ENCODE peak calls at places on chromosome 15, in ten cellular contexts. I is AG10803; A is CD4-positive, alpha-beta T cell; T is body of pancreas; J is left ventricle myocardium inferior; B is IMR-90; Z is ovary; P is WTC11; G is sigmoid colon; N is lower leg skin. R is an unnamed sample.

GRCh38 chr15:63596666-63597032 is 538 bp upstream of the FBXL22 start:
- DNase-seq in J (no peak), G (no peak), N (no peak), T (no peak), A (no peak), I (peak), Z (no peak), B (no peak), P (no peak), R (no peak)

GRCh38 chr15:89396723-89397652 is 62.4 kb upstream of the POLG start:
- DNase-seq in G (no peak), J (no peak), P (peak), N (no peak), T (no peak), Z (no peak), B (no peak), A (no peak), I (no peak), R (no peak)

GRCh38 chr15:27842526-27842925 is 256.6 kb downstream of the OCA2 start:
- DNase-seq in N (no peak), I (peak), T (no peak), J (no peak), A (no peak), G (no peak), P (no peak), B (no peak), Z (no peak), R (no peak)

GRCh38 chr15:73065114-73065513 is 12.9 kb downstream of the NEO1 start:
- DNase-seq in P (no peak), T (no peak), A (no peak), Z (no peak), N (no peak), I (no peak), J (no peak), G (no peak), B (no peak), R (no peak)

GRCh38 chr15:58535894-58536293 is 104.1 kb downstream of the LIPC start:
- DNase-seq in P (no peak), I (no peak), J (no peak), B (no peak), T (no peak), A (no peak), N (peak), G (peak), Z (no peak), R (no peak)

GRCh38 chr15:95405447-95405846 is 925.1 kb upstream of the NR2F2 start:
- DNase-seq in N (no peak), Z (peak), J (no peak), G (no peak), P (no peak), I (peak), B (peak), T (no peak), A (no peak), R (no peak)

GRCh38 chr15:28058082-28058481 is 41.0 kb downstream of the OCA2 start:
- DNase-seq in J (no peak), T (no peak), P (no peak), G (no peak), Z (no peak), I (no peak), N (no peak), A (no peak), B (no peak), R (no peak)

GRCh38 chr15:62453356-62453755 is 288.3 kb upstream of the C2CD4B start:
- DNase-seq in P (no peak), T (no peak), A (no peak), J (no peak), Z (no peak), B (peak), G (no peak), I (peak), N (no peak), R (no peak)

GRCh38 chr15:92541197-92542190 is 114.1 kb downstream of the FAM174B start:
- DNase-seq in A (no peak), G (no peak), J (peak), P (no peak), B (no peak), Z (no peak), I (peak), N (no peak), T (no peak), R (no peak)

GRCh38 chr15:59519329-59519728 is 81.3 kb downstream of the FAM81A start:
- DNase-seq in P (no peak), A (no peak), B (no peak), G (no peak), Z (no peak), T (no peak), J (no peak), N (no peak), I (no peak), R (no peak)

GRCh38 chr15:29400701-29401100 is 131.1 kb upstream of the NSMCE3 start:
- DNase-seq in A (no peak), Z (no peak), T (no peak), G (no peak), J (no peak), P (peak), N (no peak), I (no peak), B (no peak), R (no peak)

GRCh38 chr15:65945616-65946015 is 76.3 kb downstream of the RAB11A start:
- DNase-seq in I (no peak), G (no peak), J (no peak), B (no peak), Z (no peak), A (no peak), T (no peak), P (peak), N (no peak), R (no peak)

GRCh38 chr15:59338414-59338813 is 34.3 kb downstream of the MYO1E start:
- DNase-seq in B (no peak), P (no peak), I (no peak), T (no peak), Z (no peak), G (no peak), N (no peak), A (no peak), J (no peak), R (no peak)

GRCh38 chr15:82966671-82967071 is 14.2 kb upstream of the HOMER2 start:
- DNase-seq in A (no peak), T (no peak), N (no peak), G (no peak), P (no peak), B (no peak), Z (no peak), J (no peak), I (no peak), R (no peak)

GRCh38 chr15:32657941-32658340 is 16.4 kb downstream of the SCG5 start:
- DNase-seq in B (no peak), Z (no peak), G (no peak), T (no peak), P (no peak), J (no peak), N (no peak), I (no peak), A (no peak), R (no peak)

GRCh38 chr15:28994142-28994829 is 108.5 kb downstream of the APBA2 start:
- DNase-seq in N (no peak), P (no peak), B (no peak), T (no peak), J (no peak), A (no peak), G (no peak), I (no peak), Z (no peak), R (no peak)

GRCh38 chr15:92869263-92869940 is 30.7 kb upstream of the CHD2 start:
- DNase-seq in P (no peak), N (no peak), T (no peak), A (no peak), Z (no peak), G (no peak), I (peak), B (peak), J (no peak), R (no peak)

GRCh38 chr15:74275957-74276356 is 39.8 kb downstream of the CCDC33 start:
- DNase-seq in Z (no peak), P (peak), A (no peak), J (no peak), N (no peak), I (no peak), B (no peak), T (no peak), G (no peak), R (no peak)

GRCh38 chr15:67085818-67086649 is 20.6 kb downstream of the SMAD3 start:
- DNase-seq in G (no peak), P (no peak), B (peak), A (no peak), J (no peak), N (no peak), T (peak), Z (no peak), I (peak), R (peak)

GRCh38 chr15:42344763-42345162 is 14.5 kb upstream of the CAPN3 start:
- DNase-seq in G (no peak), P (no peak), N (no peak), T (no peak), J (no peak), Z (no peak), I (peak), A (no peak), B (peak), R (no peak)

GRCh38 chr15:57485869-57486268 is 105.8 kb upstream of the MYZAP start:
- DNase-seq in Z (no peak), I (peak), N (peak), G (no peak), B (peak), P (peak), T (peak), A (no peak), J (no peak), R (no peak)

GRCh38 chr15:64355559-64356442 is at the start of gene CSNK1G1:
- DNase-seq in J (peak), I (peak), P (peak), G (peak), T (peak), A (peak), B (peak), Z (peak), N (peak), R (peak)

GRCh38 chr15:70140543-70141375 is 43.0 kb upstream of the TLE3 start:
- DNase-seq in G (no peak), A (peak), T (peak), N (no peak), B (peak), Z (peak), J (no peak), I (peak), P (peak), R (peak)

GRCh38 chr15:90212221-90213079 is 11.3 kb downstream of the SEMA4B start:
- DNase-seq in I (no peak), J (no peak), T (peak), G (no peak), B (no peak), A (no peak), N (no peak), P (no peak), Z (no peak), R (no peak)

GRCh38 chr15:50280271-50280670 is 14.7 kb upstream of the HDC start:
- DNase-seq in N (no peak), J (no peak), Z (no peak), P (no peak), G (no peak), T (no peak), B (no peak), I (no peak), A (no peak), R (no peak)

GRCh38 chr15:88719654-88720053 is 80.8 kb downstream of the ISG20 start:
- DNase-seq in P (no peak), A (no peak), B (no peak), Z (no peak), T (no peak), I (no peak), N (peak), J (no peak), G (no peak), R (no peak)

GRCh38 chr15:82393671-82394070 is 35.9 kb upstream of the GOLGA6L9 start:
- DNase-seq in B (peak), J (no peak), A (no peak), P (no peak), T (no peak), I (peak), G (no peak), Z (no peak), N (no peak), R (no peak)

GRCh38 chr15:30859091-30859874 is 44.4 kb upstream of the FAN1 start:
- DNase-seq in B (peak), T (no peak), N (no peak), A (no peak), G (no peak), P (no peak), Z (no peak), J (no peak), I (peak), R (no peak)

GRCh38 chr15:91254766-91255165 is 154.7 kb downstream of the SV2B start:
- DNase-seq in G (no peak), I (no peak), J (no peak), A (no peak), B (no peak), N (no peak), P (no peak), T (no peak), Z (no peak), R (no peak)

GRCh38 chr15:98967916-98968315 is 39.7 kb downstream of the PGPEP1L start:
- DNase-seq in G (no peak), P (no peak), T (no peak), A (no peak), Z (no peak), I (no peak), B (no peak), N (peak), J (no peak), R (no peak)

GRCh38 chr15:61182955-61183354 is 46.1 kb downstream of the RORA start:
- DNase-seq in Z (no peak), J (no peak), B (no peak), A (no peak), G (no peak), N (no peak), T (no peak), I (no peak), P (no peak), R (no peak)

GRCh38 chr15:46848704-46849103 is 868.6 kb upstream of the SEMA6D start:
- DNase-seq in A (no peak), P (no peak), J (no peak), N (no peak), G (no peak), T (no peak), Z (no peak), I (peak), B (peak), R (no peak)

GRCh38 chr15:90365414-90366055 is 13.5 kb downstream of the ZNF774 start:
- DNase-seq in J (no peak), A (no peak), G (no peak), T (no peak), Z (no peak), P (no peak), I (no peak), B (no peak), N (no peak), R (no peak)

GRCh38 chr15:84624359-84624758 is 23.6 kb downstream of the ZSCAN2 start:
- DNase-seq in G (no peak), B (no peak), Z (no peak), P (no peak), A (no peak), J (no peak), N (no peak), T (no peak), I (no peak), R (no peak)

GRCh38 chr15:78768531-78769408 is 42.5 kb downstream of the ADAMTS7 start:
- DNase-seq in J (no peak), N (no peak), I (no peak), B (no peak), P (peak), Z (peak), A (no peak), T (no peak), G (peak), R (no peak)

GRCh38 chr15:78763796-78764241 is 47.4 kb downstream of the ADAMTS7 start:
- DNase-seq in P (no peak), A (no peak), T (no peak), N (peak), G (no peak), Z (no peak), I (no peak), B (no peak), J (no peak), R (no peak)

GRCh38 chr15:78766041-78766440 is 45.2 kb downstream of the ADAMTS7 start:
- DNase-seq in A (no peak), J (no peak), Z (peak), I (no peak), P (peak), G (peak), N (peak), T (no peak), B (no peak), R (no peak)

GRCh38 chr15:78768096-78768495 is 43.2 kb downstream of the ADAMTS7 start:
- DNase-seq in I (no peak), A (no peak), G (no peak), T (no peak), N (no peak), B (no peak), P (peak), Z (peak), J (no peak), R (no peak)

DNA sequence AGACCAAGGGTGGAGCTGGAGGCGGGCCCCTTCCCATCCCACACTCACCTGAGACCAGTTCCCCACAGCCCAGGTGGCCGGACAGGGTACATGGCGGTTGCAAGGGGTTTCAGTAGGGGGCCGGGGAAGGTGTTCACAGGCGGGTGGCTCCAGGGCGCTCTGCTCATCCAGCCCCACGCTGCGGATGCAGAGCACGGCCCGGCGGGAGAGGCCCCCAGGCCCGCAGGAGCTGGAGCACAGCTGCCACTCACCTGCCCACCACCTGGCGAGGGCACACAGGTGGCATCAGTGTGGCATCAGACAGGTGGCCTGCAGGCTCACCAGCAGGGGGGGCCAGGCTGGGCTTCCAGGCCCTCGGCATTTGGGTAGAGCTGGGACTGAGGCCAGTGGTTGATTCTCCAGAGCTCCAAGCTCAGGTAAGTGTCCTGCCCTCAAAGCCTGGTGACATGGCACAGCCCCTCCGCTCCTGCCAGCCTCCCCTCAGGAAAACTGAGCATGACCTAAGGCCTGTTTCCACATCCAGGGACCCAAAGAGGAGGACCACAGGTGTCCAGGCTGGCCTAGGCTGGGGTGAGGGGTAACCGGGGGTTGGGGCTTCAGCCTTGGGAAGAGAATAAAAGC is 43.8 kb downstream of the ADAMTS7 start:
- DNase-seq in P (peak), J (no peak), G (peak), T (no peak), N (peak), A (no peak), I (no peak), Z (peak), B (no peak), R (no peak)
- TF ChIP-seq CTCF in P (no peak), J (no peak), G (no peak), T (no peak), N (no peak), A (no peak), I (no peak), Z (no peak), B (no peak), R (no peak)

GRCh38 chr15:33964665-33965040 is 3.6 kb upstream of the CHRM5 start:
- DNase-seq in P (no peak), Z (no peak), I (peak), A (no peak), T (no peak), N (no peak), G (no peak), B (peak), J (no peak), R (no peak)

GRCh38 chr15:33971811-33972210 is 3.5 kb downstream of the CHRM5 start:
- DNase-seq in Z (no peak), N (no peak), G (no peak), I (no peak), P (no peak), J (no peak), B (no peak), A (no peak), T (no peak), R (no peak)

GRCh38 chr15:33963831-33964664 is 4.2 kb upstream of the CHRM5 start:
- DNase-seq in T (no peak), G (no peak), J (no peak), Z (no peak), B (peak), P (no peak), N (no peak), I (peak), A (no peak), R (no peak)

DNA sequence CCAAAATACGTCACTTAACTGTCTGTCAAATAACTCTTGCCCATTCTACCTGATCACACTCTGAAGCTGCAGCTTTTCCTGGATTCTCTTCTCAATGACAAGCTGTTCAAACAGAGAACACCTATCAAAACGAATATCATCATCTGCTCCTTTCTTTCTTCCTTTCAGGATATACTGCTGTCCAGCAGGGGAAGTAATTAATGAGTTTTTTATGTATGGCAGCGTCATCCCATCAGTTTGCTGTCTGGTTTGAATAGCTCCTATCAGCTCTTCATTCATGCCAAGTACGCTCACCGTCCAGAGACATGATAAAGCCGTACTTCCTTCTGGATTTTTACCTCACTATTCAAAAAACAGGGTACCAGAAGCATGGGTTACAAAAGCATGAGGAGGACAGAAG is at the start of gene CHRM5:
- DNase-seq in J (no peak), P (no peak), G (no peak), I (no peak), A (no peak), Z (no peak), N (no peak), B (no peak), T (no peak), R (no peak)
- TF ChIP-seq CTCF in J (no peak), P (no peak), G (no peak), I (no peak), A (no peak), Z (no peak), N (no peak), B (no peak), T (no peak), R (no peak)

GRCh38 chr15:78682013-78682651 is 41.1 kb upstream of the CHRNB4 start:
- DNase-seq in I (no peak), G (no peak), J (no peak), N (peak), Z (no peak), T (no peak), B (no peak), P (no peak), A (no peak), R (no peak)

GRCh38 chr15:78676424-78677110 is 35.6 kb upstream of the CHRNB4 start:
- DNase-seq in Z (no peak), T (no peak), J (no peak), A (no peak), B (no peak), G (peak), N (peak), P (peak), I (no peak), R (no peak)

GRCh38 chr15:78681306-78682012 is 40.4 kb upstream of the CHRNB4 start:
- DNase-seq in T (no peak), A (no peak), P (no peak), I (no peak), G (no peak), Z (no peak), B (no peak), J (no peak), N (peak), R (no peak)

GRCh38 chr15:78680416-78681068 is 39.5 kb upstream of the CHRNB4 start:
- DNase-seq in B (no peak), G (no peak), P (no peak), A (no peak), T (no peak), N (peak), Z (no peak), J (no peak), I (no peak), R (no peak)

DNA sequence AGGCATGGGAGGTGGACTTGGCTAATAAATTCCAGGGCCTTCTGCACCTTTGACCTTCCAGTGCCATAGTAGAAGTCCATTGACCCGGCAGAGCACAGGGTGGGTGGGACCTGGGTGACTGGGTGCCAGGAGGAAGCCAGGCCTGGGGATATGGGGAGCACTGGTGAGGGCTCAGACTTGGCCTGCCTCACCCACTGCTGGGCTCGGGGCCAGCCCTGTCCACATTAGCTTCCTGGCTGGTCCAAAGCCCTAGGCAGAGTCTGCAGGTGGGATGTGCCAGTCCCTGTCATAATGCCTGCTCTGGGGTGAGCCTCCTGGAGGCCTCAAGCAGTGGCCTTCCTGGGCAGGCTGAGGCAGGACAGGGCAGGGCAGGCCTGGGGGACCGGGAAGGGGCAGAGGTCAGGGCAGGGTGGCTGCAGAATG is 38.1 kb upstream of the CHRNB4 start:
- DNase-seq in T (no peak), B (no peak), J (no peak), P (no peak), Z (no peak), I (no peak), G (no peak), A (no peak), N (peak), R (no peak)
- TF ChIP-seq CTCF in T (no peak), B (no peak), J (no peak), P (no peak), Z (no peak), I (no peak), G (no peak), A (no peak), N (no peak), R (no peak)

GRCh38 chr15:80856400-80856799 is 77.2 kb downstream of the CEMIP start:
- DNase-seq in P (no peak), J (no peak), A (no peak), B (no peak), Z (no peak), I (no peak), N (no peak), T (no peak), G (no peak), R (no peak)
- TF ChIP-seq CTCF in P (peak), J (no peak), A (no peak), B (peak), Z (no peak), I (peak), N (no peak), T (no peak), G (no peak), R (peak)

R was measured in CD14-positive monocyte.